ENCODE peak calls at places on chromosome 18, in five cellular contexts. One of them, this sample, is unnamed.

GRCh38 chr18:36212301-36212977 is 25.1 kb downstream of the MOCOS start:
- DNase-seq in HFF-Myc: no peak
- DNase-seq in activated CD8-positive, alpha-beta memory T cell treated with anti-CD3 and anti-CD28 coated beads for 24 hours: no peak
- DNase-seq in NCI-H146: no peak
- DNase-seq in NCI-H2081: no peak
- DNase-seq in this sample: no peak

GRCh38 chr18:2953935-2954641 is 58.9 kb downstream of the LPIN2 start:
- DNase-seq in activated CD8-positive, alpha-beta memory T cell treated with anti-CD3 and anti-CD28 coated beads for 24 hours: no peak
- DNase-seq in NCI-H146: no peak
- DNase-seq in NCI-H2081: no peak
- DNase-seq in HFF-Myc: no peak
- DNase-seq in this sample: no peak

GRCh38 chr18:35415511-35416427 is 38.6 kb upstream of the ZNF396 start:
- DNase-seq in NCI-H146: no peak
- DNase-seq in HFF-Myc: no peak
- DNase-seq in NCI-H2081: no peak
- DNase-seq in activated CD8-positive, alpha-beta memory T cell treated with anti-CD3 and anti-CD28 coated beads for 24 hours: no peak
- DNase-seq in this sample: no peak

GRCh38 chr18:63266888-63267790 is 52.4 kb downstream of the BCL2 start:
- DNase-seq in activated CD8-positive, alpha-beta memory T cell treated with anti-CD3 and anti-CD28 coated beads for 24 hours: no peak
- DNase-seq in HFF-Myc: no peak
- DNase-seq in NCI-H2081: no peak
- DNase-seq in NCI-H146: no peak
- DNase-seq in this sample: no peak

GRCh38 chr18:3458952-3459853 is 9.2 kb downstream of the TGIF1 start:
- DNase-seq in HFF-Myc: no peak
- DNase-seq in activated CD8-positive, alpha-beta memory T cell treated with anti-CD3 and anti-CD28 coated beads for 24 hours: no peak
- DNase-seq in NCI-H146: no peak
- DNase-seq in NCI-H2081: no peak
- DNase-seq in this sample: no peak

GRCh38 chr18:23710068-23710527 is 20.8 kb downstream of the LAMA3 start:
- DNase-seq in activated CD8-positive, alpha-beta memory T cell treated with anti-CD3 and anti-CD28 coated beads for 24 hours: no peak
- DNase-seq in HFF-Myc: no peak
- DNase-seq in NCI-H2081: no peak
- DNase-seq in NCI-H146: no peak
- DNase-seq in this sample: no peak

GRCh38 chr18:47964086-47964485 is 33.6 kb upstream of the SMAD2 start:
- DNase-seq in NCI-H146: peak; percentile 48
- DNase-seq in activated CD8-positive, alpha-beta memory T cell treated with anti-CD3 and anti-CD28 coated beads for 24 hours: no peak
- DNase-seq in NCI-H2081: no peak
- DNase-seq in HFF-Myc: no peak
- DNase-seq in this sample: no peak

GRCh38 chr18:71327443-71328120 is 1038.7 kb downstream of the SOCS6 start:
- DNase-seq in activated CD8-positive, alpha-beta memory T cell treated with anti-CD3 and anti-CD28 coated beads for 24 hours: no peak
- DNase-seq in HFF-Myc: no peak
- DNase-seq in NCI-H146: no peak
- DNase-seq in NCI-H2081: no peak
- DNase-seq in this sample: no peak

GRCh38 chr18:10188971-10189810 is 265.2 kb upstream of the APCDD1 start:
- DNase-seq in NCI-H146: peak; percentile 56
- DNase-seq in NCI-H2081: no peak
- DNase-seq in activated CD8-positive, alpha-beta memory T cell treated with anti-CD3 and anti-CD28 coated beads for 24 hours: no peak
- DNase-seq in HFF-Myc: no peak
- DNase-seq in this sample: no peak

GRCh38 chr18:8367217-8367988 is 241.8 kb upstream of the RAB12 start:
- DNase-seq in HFF-Myc: no peak
- DNase-seq in activated CD8-positive, alpha-beta memory T cell treated with anti-CD3 and anti-CD28 coated beads for 24 hours: peak; percentile 57
- DNase-seq in NCI-H146: peak; percentile 93
- DNase-seq in NCI-H2081: peak; percentile 78
- DNase-seq in this sample: peak; percentile 54

GRCh38 chr18:6994053-6994452 is 123.5 kb downstream of the LAMA1 start:
- DNase-seq in NCI-H146: no peak
- DNase-seq in NCI-H2081: no peak
- DNase-seq in activated CD8-positive, alpha-beta memory T cell treated with anti-CD3 and anti-CD28 coated beads for 24 hours: no peak
- DNase-seq in HFF-Myc: no peak
- DNase-seq in this sample: no peak

GRCh38 chr18:31783059-31783458 is 22.4 kb upstream of the SLC25A52 start:
- DNase-seq in NCI-H2081: no peak
- DNase-seq in NCI-H146: no peak
- DNase-seq in HFF-Myc: no peak
- DNase-seq in activated CD8-positive, alpha-beta memory T cell treated with anti-CD3 and anti-CD28 coated beads for 24 hours: no peak
- DNase-seq in this sample: no peak

GRCh38 chr18:8507881-8508280 is 101.4 kb upstream of the RAB12 start:
- DNase-seq in NCI-H146: no peak
- DNase-seq in activated CD8-positive, alpha-beta memory T cell treated with anti-CD3 and anti-CD28 coated beads for 24 hours: no peak
- DNase-seq in NCI-H2081: no peak
- DNase-seq in HFF-Myc: no peak
- DNase-seq in this sample: no peak

GRCh38 chr18:58221060-58221725 is 177.2 kb downstream of the NEDD4L start:
- DNase-seq in activated CD8-positive, alpha-beta memory T cell treated with anti-CD3 and anti-CD28 coated beads for 24 hours: no peak
- DNase-seq in NCI-H146: no peak
- DNase-seq in HFF-Myc: no peak
- DNase-seq in NCI-H2081: no peak
- DNase-seq in this sample: no peak

GRCh38 chr18:45571714-45572113 is 43.6 kb upstream of the SLC14A2 start:
- DNase-seq in activated CD8-positive, alpha-beta memory T cell treated with anti-CD3 and anti-CD28 coated beads for 24 hours: no peak
- DNase-seq in HFF-Myc: no peak
- DNase-seq in NCI-H146: no peak
- DNase-seq in NCI-H2081: no peak
- DNase-seq in this sample: no peak

GRCh38 chr18:22243513-22243912 is 74.1 kb downstream of the GATA6 start:
- DNase-seq in NCI-H2081: no peak
- DNase-seq in HFF-Myc: no peak
- DNase-seq in activated CD8-positive, alpha-beta memory T cell treated with anti-CD3 and anti-CD28 coated beads for 24 hours: no peak
- DNase-seq in NCI-H146: no peak
- DNase-seq in this sample: no peak

GRCh38 chr18:67131498-67131897 is 385.0 kb downstream of the DSEL start:
- DNase-seq in NCI-H146: peak; percentile 95
- DNase-seq in NCI-H2081: no peak
- DNase-seq in HFF-Myc: no peak
- DNase-seq in activated CD8-positive, alpha-beta memory T cell treated with anti-CD3 and anti-CD28 coated beads for 24 hours: no peak
- DNase-seq in this sample: no peak

GRCh38 chr18:74060511-74061028 is 87.1 kb downstream of the FBXO15 start:
- DNase-seq in activated CD8-positive, alpha-beta memory T cell treated with anti-CD3 and anti-CD28 coated beads for 24 hours: no peak
- DNase-seq in NCI-H2081: no peak
- DNase-seq in NCI-H146: no peak
- DNase-seq in HFF-Myc: no peak
- DNase-seq in this sample: no peak

This sample was measured in left lobe of liver.